ENCODE peak calls at places on chromosome 12, in six cellular contexts. I is A549, A is sigmoid colon, Q is spleen, M is choroid plexus epithelial cell, O is endothelial cell of umbilical vein. R is an unnamed sample.

GRCh38 chr12:94204647-94205247 is 56.4 kb downstream of the PLXNC1 start:
- DNase-seq in A (no peak), Q (no peak), O (no peak), M (no peak), I (no peak), R (no peak)

GRCh38 chr12:90174198-90174510 is 465.5 kb upstream of the ATP2B1 start:
- DNase-seq in A (no peak), Q (no peak), M (peak), I (peak), O (no peak), R (peak)

GRCh38 chr12:16076553-16076952 is 165.4 kb downstream of the DERA start:
- DNase-seq in A (no peak), I (peak), O (no peak), Q (no peak), M (peak), R (peak)

GRCh38 chr12:46124848-46125619 is 134.7 kb upstream of the SCAF11 start:
- DNase-seq in A (peak), I (peak), Q (no peak), O (peak), M (peak), R (peak)

GRCh38 chr12:131124487-131125280 is 171.0 kb downstream of the ADGRD1 start:
- DNase-seq in O (no peak), A (peak), Q (no peak), I (no peak), M (no peak), R (no peak)

GRCh38 chr12:12660201-12660600 is 35.8 kb downstream of the GPR19 start:
- DNase-seq in A (no peak), O (no peak), I (no peak), M (no peak), Q (no peak), R (no peak)

GRCh38 chr12:20473133-20473532 is 104.8 kb downstream of the PDE3A start:
- DNase-seq in M (no peak), O (no peak), I (no peak), A (no peak), Q (no peak), R (no peak)

GRCh38 chr12:94644622-94645021 is 5.7 kb downstream of the TMCC3 start:
- DNase-seq in Q (no peak), O (peak), A (no peak), I (no peak), M (peak), R (peak)

GRCh38 chr12:6827982-6828670 is at the start of gene P3H3:
- DNase-seq in I (peak), M (peak), O (peak), Q (no peak), A (no peak), R (no peak)

GRCh38 chr12:67431436-67432049 is 162.4 kb downstream of the CAND1 start:
- DNase-seq in I (no peak), M (no peak), O (no peak), A (no peak), Q (no peak), R (no peak)

GRCh38 chr12:34249271-34249670 is 227.0 kb downstream of the ALG10 start:
- DNase-seq in I (no peak), Q (no peak), M (no peak), O (no peak), A (no peak), R (no peak)

GRCh38 chr12:93766802-93767523 is 89.8 kb downstream of the CRADD start:
- DNase-seq in I (peak), M (peak), A (peak), Q (no peak), O (peak), R (no peak)

GRCh38 chr12:113298472-113298817 is 36.5 kb downstream of the SLC8B1 start:
- DNase-seq in Q (no peak), I (no peak), A (no peak), O (no peak), M (no peak), R (no peak)

GRCh38 chr12:84701041-84701440 is 211.6 kb downstream of the SLC6A15 start:
- DNase-seq in I (no peak), A (no peak), M (peak), O (no peak), Q (no peak), R (no peak)

GRCh38 chr12:93089805-93090569 is 160.9 kb upstream of the EEA1 start:
- DNase-seq in M (peak), A (no peak), O (peak), I (peak), Q (no peak), R (peak)

GRCh38 chr12:48388938-48389337 is 38.2 kb upstream of the ZNF641 start:
- DNase-seq in M (no peak), A (no peak), Q (no peak), I (no peak), O (no peak), R (no peak)

GRCh38 chr12:113666223-113666622 is 194.6 kb upstream of the LHX5 start:
- DNase-seq in M (no peak), A (no peak), Q (no peak), O (no peak), I (no peak), R (no peak)

GRCh38 chr12:89525002-89525823 is 617 bp upstream of the GALNT4 start:
- DNase-seq in I (peak), A (peak), Q (peak), M (peak), O (peak), R (no peak)

GRCh38 chr12:94326727-94327126 is 132.9 kb downstream of the CEP83 start:
- DNase-seq in A (no peak), O (no peak), Q (no peak), M (peak), I (no peak), R (peak)

GRCh38 chr12:4276524-4277204 is 3.1 kb downstream of the CCND2 start:
- DNase-seq in I (peak), Q (peak), M (peak), O (peak), A (peak), R (no peak)
- H3K4me3 ChIP-seq in I (no peak), Q (peak), M (no peak), O (no peak), A (peak), R (no peak)

DNA sequence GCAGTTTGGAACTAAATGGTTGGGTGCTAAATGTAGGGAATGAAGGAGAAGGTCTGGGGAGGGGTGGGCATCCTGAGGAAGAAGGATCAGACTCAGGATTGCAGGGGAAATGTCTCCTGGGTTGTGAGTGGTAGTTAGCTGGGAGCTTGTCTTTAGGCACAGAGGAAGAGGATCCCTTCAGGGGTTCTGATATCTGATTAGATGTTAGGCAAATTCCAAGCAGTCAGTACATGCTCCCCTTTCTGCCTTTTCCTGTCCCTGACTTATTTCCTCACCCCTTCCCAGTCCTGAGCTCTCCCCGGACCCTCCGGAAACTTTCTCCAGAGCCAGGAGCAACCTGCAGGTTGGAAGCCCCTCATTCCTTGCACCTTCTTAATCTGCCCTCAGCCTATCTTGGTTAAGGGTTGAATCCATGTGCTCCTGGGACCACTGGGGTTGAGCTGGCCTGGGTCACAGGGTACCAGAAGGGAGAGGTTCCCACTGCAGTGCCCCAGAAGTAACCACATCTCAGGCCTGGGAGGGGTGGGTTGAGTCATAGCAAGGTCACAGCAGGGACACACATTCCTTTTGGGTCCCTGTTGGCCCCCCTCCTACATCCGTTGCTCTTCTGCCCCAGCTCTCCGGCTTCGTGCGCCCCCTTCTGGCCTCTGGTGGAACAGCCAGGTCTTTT is 1.6 kb downstream of the IGFBP6 start:
- DNase-seq in I (peak), M (peak), A (peak), O (peak), Q (peak), R (no peak)
- TF ChIP-seq CTCF in I (peak), M (peak), A (peak), O (peak), Q (peak), R (peak)

DNA sequence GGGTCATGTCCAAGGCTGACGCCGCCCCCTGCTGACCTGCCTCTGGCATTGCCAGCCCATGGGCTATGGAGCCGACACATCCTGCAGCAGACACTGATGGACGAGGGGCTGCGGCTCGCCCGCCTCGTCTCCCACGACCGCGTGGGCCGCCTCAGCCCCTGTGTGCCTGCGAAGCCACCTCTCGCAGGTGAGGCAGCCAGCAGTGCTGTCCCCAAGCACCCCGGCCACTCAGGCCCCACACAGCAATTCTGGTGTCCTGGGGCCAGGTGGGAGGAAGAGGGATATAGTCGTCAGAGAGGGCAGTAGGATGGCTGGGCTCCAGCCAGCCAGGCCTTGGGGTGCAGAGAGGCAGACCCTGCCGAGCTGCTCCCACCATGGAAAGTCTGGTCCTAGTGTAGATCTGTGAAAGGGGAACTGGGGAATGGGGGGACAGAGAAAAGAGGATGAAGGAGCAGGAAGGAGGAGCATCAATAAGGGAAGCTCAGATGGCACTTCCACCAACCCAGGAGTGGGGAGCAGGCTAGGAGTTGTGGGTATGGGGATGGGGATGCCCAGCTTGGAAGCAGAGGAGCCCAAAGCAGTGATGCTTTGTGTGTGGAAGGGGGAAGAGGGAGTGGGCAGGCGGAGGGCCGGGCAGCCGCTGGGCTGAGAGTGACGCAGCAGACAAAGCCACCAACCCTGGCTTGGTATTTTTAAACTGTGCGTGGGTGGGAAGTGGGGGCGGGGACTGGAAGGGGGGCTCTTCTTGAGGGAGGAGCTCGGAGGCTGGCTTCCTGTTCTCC is 4.7 kb downstream of the NAB2 start:
- DNase-seq in M (peak), A (peak), I (peak), O (peak), Q (peak), R (no peak)
- H3K4me3 ChIP-seq in M (peak), A (no peak), I (no peak), O (no peak), Q (no peak), R (no peak)

GRCh38 chr12:60689137-60689536 is 1093.3 kb downstream of the SLC16A7 start:
- DNase-seq in Q (no peak), M (no peak), O (no peak), A (no peak), I (peak), R (no peak)

DNA sequence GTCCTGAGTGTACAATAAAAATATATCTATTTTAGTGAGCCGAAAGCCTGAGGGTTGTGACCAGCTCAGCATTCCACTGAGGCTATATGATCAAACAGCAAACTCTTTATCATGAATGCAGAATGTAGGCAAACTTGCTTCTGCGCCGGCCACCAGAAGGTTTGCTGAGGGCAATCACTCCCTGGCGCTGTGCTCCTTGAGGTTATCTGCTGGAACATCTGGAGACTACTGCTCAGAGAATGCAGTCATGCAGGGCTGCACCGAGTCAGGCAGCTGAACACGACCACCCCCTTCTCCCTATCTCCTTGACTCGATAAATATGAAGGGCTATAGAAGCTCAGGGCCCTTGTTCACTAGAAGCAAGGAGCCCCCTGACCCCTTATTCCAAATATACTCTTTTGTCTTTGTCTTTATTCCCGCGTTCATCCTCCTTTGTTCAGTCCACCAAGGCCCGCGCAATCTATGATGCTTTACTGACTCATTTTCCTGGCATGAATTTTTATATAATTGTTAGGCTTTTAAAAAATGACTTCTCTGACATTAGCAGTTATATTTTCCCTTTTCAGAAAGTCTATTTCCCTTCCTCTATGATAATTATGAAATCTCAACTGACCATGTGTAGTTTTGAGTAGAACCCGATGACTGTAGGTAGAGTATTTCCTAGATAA is 1089.3 kb downstream of the SLC16A7 start:
- DNase-seq in O (no peak), M (no peak), A (no peak), I (no peak), Q (no peak), R (no peak)
- TF ChIP-seq CTCF in O (no peak), M (no peak), A (no peak), I (no peak), Q (no peak), R (no peak)

GRCh38 chr12:132610051-132610759 is at the start of gene LRCOL1:
- DNase-seq in A (no peak), O (peak), M (peak), I (no peak), Q (no peak), R (no peak)
- H3K4me3 ChIP-seq in A (peak), O (peak), M (peak), I (no peak), Q (no peak), R (peak)

GRCh38 chr12:3964404-3964803 is 91.2 kb upstream of the PARP11 start:
- DNase-seq in A (no peak), Q (no peak), O (no peak), I (peak), M (no peak), R (no peak)
- TF ChIP-seq CTCF in A (no peak), Q (peak), O (no peak), I (no peak), M (no peak), R (peak)